ENCODE peak calls at places on chromosomes 13 and 19, in six cellular contexts. Q is H1, R is AG09309, S is A549, V is spleen, L is dorsolateral prefrontal cortex. E is an unnamed sample.

GRCh38 chr13:88107486-88108044 is 436.4 kb downstream of the SLITRK5 start:
- DNase-seq in Q (no peak), R (no peak), S (no peak), V (no peak), L (no peak), E (no peak)

GRCh38 chr19:55082023-55082851 is 6.6 kb downstream of the EPS8L1 start:
- DNase-seq in Q (no peak), R (no peak), S (peak; percentile 62), V (no peak), L (no peak), E (no peak)

GRCh38 chr13:100438059-100438788 is 150.4 kb downstream of the GGACT start:
- DNase-seq in Q (no peak), R (no peak), S (no peak), V (no peak), L (no peak), E (no peak)

GRCh38 chr19:13208131-13208963 is 58.1 kb downstream of the IER2 start:
- DNase-seq in Q (no peak), R (peak; percentile 25), S (no peak), V (peak; percentile 91), L (no peak), E (peak; percentile 25)

GRCh38 chr19:11291991-11292390 is 4.0 kb upstream of the TSPAN16 start:
- DNase-seq in Q (no peak), R (no peak), S (no peak), V (no peak), L (no peak), E (no peak)

GRCh38 chr13:51006067-51006800 is 96.6 kb downstream of the RNASEH2B start:
- DNase-seq in Q (no peak), R (no peak), S (no peak), V (no peak), L (no peak), E (no peak)

GRCh38 chr13:22014469-22014868 is 343.6 kb downstream of the FGF9 start:
- DNase-seq in Q (no peak), R (no peak), S (peak; percentile 5), V (no peak), L (no peak), E (no peak)

GRCh38 chr13:20514866-20515265 is 10.8 kb downstream of the CRYL1 start:
- DNase-seq in Q (no peak), R (no peak), S (no peak), V (no peak), L (no peak), E (no peak)

GRCh38 chr19:2185734-2186070 is 22.0 kb downstream of the DOT1L start:
- DNase-seq in Q (no peak), R (no peak), S (no peak), V (no peak), L (no peak), E (no peak)
- H3K4me3 ChIP-seq in Q (no peak overlapping the region), R (no peak overlapping the region), S (no peak overlapping the region), V (no peak overlapping the region), L (no peak overlapping the region), E (no peak overlapping the region)

GRCh38 chr13:97246596-97246995 is 24.5 kb downstream of the MBNL2 start:
- DNase-seq in Q (no peak), R (no peak), S (no peak), V (no peak), L (no peak), E (no peak)
- H3K4me3 ChIP-seq in Q (no peak overlapping the region), R (no peak overlapping the region), S (no peak overlapping the region), V (no peak overlapping the region), L (peak overlapping the region; percentile 5), E (no peak overlapping the region)

DNA sequence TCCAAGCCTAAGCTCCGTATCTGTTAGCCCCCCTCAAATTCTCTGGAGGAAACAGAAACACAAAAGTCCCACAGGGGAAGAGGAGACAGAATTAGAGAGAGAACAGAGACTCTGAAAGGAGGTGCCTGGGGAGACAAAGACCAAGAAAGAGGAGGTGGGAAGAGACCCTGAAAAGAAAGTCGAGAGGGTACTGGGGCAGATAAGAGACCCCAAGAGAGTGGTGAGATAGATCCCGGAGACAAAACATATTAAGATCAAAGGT is 919 bp upstream of the GRWD1 start:
- DNase-seq in Q (no peak), R (no peak), S (no peak), V (no peak), L (no peak), E (no peak)
- H3K4me3 ChIP-seq in Q (peak overlapping the region; percentile 99), R (peak overlapping the region; percentile 97), S (peak overlapping the region; percentile 81), V (peak overlapping the region; percentile 98), L (peak overlapping the region; percentile 100), E (peak overlapping the region; percentile 89)

GRCh38 chr19:44236384-44236783 is 23.3 kb upstream of the ZNF233 start:
- DNase-seq in Q (no peak), R (no peak), S (no peak), V (no peak), L (no peak), E (no peak)
- H3K4me3 ChIP-seq in Q (no peak overlapping the region), R (no peak overlapping the region), S (no peak overlapping the region), V (no peak overlapping the region), L (no peak overlapping the region), E (no peak overlapping the region)

DNA sequence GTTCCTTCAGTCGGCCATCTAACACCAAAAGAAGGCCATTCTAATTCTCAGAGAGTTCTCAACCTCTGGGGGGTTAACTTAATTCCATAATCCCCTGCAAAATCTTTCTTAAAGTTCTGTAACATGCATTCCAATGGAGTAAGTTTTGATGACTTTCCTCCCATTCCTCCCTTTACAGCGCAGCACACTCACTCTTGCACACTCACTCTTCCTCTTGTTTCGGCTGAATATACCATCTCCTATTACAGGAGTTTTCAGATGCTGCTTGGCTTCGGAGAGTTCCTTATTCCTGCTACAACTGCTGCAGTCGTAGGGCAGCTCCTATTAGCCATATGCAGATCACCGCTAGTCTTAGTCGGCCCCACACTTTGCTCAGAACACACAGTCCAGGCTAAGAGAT is 53.6 kb downstream of the OR10H4 start:
- DNase-seq in Q (no peak), R (no peak), S (no peak), V (no peak), L (no peak), E (no peak)
- H3K4me3 ChIP-seq in Q (no peak overlapping the region), R (peak overlapping the region; percentile 37), S (no peak overlapping the region), V (peak overlapping the region; percentile 43), L (no peak overlapping the region), E (peak overlapping the region; percentile 41)

DNA sequence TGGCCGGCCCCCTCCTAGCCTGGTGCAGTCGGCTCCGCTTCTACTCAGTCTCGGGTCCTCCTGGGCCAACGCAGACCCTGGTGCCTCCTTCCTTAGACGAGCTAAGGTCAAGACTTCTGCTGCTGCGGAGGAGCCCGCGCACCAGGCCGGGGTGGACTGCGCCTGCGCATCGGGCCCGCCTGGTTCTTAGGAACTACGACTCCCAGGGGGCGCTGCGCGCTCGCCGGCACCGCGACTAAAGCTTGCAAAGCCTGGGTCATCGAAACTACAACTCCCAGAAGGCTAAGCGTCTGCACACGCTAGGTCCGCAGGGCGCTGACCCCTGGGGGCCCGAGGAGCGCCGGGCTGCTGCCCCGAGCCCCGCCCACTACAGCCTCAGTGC is at the start of gene ZNF835:
- DNase-seq in Q (peak; percentile 83), R (no peak), S (no peak), V (peak; percentile 94), L (peak; percentile 97), E (no peak)
- H3K4me3 ChIP-seq in Q (no peak within 1 kb of the TSS), R (no peak within 1 kb of the TSS), S (no peak within 1 kb of the TSS), V (peak within 1 kb of the TSS; percentile 77), L (peak within 1 kb of the TSS; percentile 97), E (peak within 1 kb of the TSS; percentile 34)